ENCODE peak calls at places on chromosomes 12 and 14, in five cellular contexts. A is neuronal stem cell, N is IMR-90, P is trophoblast cell, W is mesendoderm. C is an unnamed sample.

GRCh38 chr14:54462048-54462447 is 20.9 kb upstream of the CNIH1 start:
- DNase-seq in A (no peak), P (no peak), W (no peak), N (no peak), C (no peak)

GRCh38 chr14:90795744-90796143 is 20.5 kb downstream of the TTC7B start:
- DNase-seq in P (no peak), W (no peak), N (peak), A (no peak), C (no peak)

GRCh38 chr12:19529933-19530630 is 90.8 kb downstream of the AEBP2 start:
- DNase-seq in W (no peak), A (no peak), P (no peak), N (peak), C (no peak)

GRCh38 chr12:100718212-100718611 is 76.4 kb upstream of the ANO4 start:
- DNase-seq in P (no peak), N (no peak), A (no peak), W (peak), C (no peak)

GRCh38 chr14:42944284-42944683 is 1337.6 kb downstream of the LRFN5 start:
- DNase-seq in N (peak), A (no peak), W (no peak), P (no peak), C (no peak)

GRCh38 chr12:111148005-111148404 is 220.9 kb downstream of the PHETA1 start:
- DNase-seq in A (no peak), P (no peak), W (no peak), N (no peak), C (no peak)

GRCh38 chr12:115770643-115771042 is 506.9 kb downstream of the MED13L start:
- DNase-seq in P (no peak), N (no peak), W (no peak), A (no peak), C (no peak)

GRCh38 chr12:95224202-95225170 is 6.9 kb downstream of the VEZT start:
- DNase-seq in N (peak), P (no peak), A (no peak), W (no peak), C (no peak)

GRCh38 chr12:12510141-12510540 is 52.5 kb downstream of the DUSP16 start:
- DNase-seq in W (no peak), N (peak), P (no peak), A (no peak), C (no peak)

GRCh38 chr12:93137656-93138612 is 208.8 kb upstream of the EEA1 start:
- DNase-seq in N (peak), P (peak), A (no peak), W (peak), C (no peak)

GRCh38 chr12:23674064-23674463 is 275.4 kb downstream of the SOX5 start:
- DNase-seq in A (no peak), W (no peak), N (no peak), P (no peak), C (no peak)

GRCh38 chr12:112833272-112833671 is 41.7 kb downstream of the RPH3A start:
- DNase-seq in W (no peak), N (no peak), A (no peak), P (no peak), C (no peak)

GRCh38 chr14:42918615-42919014 is 1311.9 kb downstream of the LRFN5 start:
- DNase-seq in P (no peak), W (no peak), N (no peak), A (no peak), C (no peak)

GRCh38 chr14:58572092-58572853 is 65.5 kb upstream of the DACT1 start:
- DNase-seq in N (peak), A (no peak), W (peak), P (peak), C (no peak)

GRCh38 chr12:120538281-120539156 is 4.4 kb downstream of the RNF10 start:
- DNase-seq in W (no peak), A (no peak), P (no peak), N (peak), C (no peak)

GRCh38 chr12:41190360-41190759 is 2.2 kb downstream of the PDZRN4 start:
- DNase-seq in P (no peak), A (no peak), W (peak), N (no peak), C (peak)

GRCh38 chr14:104650057-104650980 is 39.1 kb upstream of the INF2 start:
- DNase-seq in A (peak), W (peak), N (peak), P (no peak), C (peak)

GRCh38 chr12:53805801-53806200 is 54.0 kb upstream of the CISTR start:
- DNase-seq in A (no peak), W (no peak), N (peak), P (no peak), C (no peak)

GRCh38 chr12:11171145-11171952 is at the start of gene SMIM10L1:
- DNase-seq in P (peak), A (peak), N (peak), W (peak), C (peak)

GRCh38 chr12:11174022-11174421 is 3.0 kb downstream of the SMIM10L1 start:
- DNase-seq in P (no peak), N (peak), A (no peak), W (no peak), C (no peak)

GRCh38 chr12:11170810-11171144 is 217 bp upstream of the SMIM10L1 start:
- DNase-seq in P (no peak), W (no peak), N (no peak), A (no peak), C (no peak)

GRCh38 chr12:11166300-11166699 is 4.7 kb upstream of the SMIM10L1 start:
- DNase-seq in W (no peak), N (no peak), A (no peak), P (no peak), C (no peak)

DNA sequence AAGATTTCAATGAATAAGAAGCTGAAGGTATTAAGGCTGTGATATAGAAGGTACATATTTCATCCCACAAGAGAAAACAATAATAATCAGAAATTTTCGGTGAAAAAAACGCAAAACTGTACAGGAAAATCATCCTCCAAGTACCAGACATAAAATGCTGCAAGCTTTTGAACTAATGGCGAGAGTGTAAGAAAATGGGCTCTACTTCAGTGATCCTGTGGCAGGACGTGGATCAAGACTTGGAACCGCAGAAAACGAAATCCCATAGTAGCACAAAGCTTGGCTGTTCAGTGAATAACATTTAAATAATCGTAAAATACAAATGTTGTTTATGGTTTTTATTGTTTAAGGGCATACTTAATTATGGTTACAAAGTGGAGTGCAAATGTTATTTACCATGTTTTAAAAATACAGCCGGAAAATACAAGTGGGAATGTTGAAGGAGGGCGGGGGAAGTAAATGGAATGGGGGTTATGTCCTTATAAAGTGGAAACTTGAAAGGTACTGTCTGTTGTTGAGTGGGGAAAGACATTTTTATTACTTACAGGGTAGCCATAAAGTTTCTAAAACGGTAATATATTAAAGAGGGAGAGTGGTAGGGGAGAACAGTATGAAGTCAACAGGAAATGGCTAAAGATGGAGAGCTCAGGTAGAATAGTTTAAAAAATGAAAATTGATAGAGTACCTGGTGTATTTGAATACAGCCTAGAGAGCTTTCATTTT is 1.1 kb downstream of the SMIM10L1 start:
- DNase-seq in N (peak), P (no peak), A (no peak), W (peak), C (no peak)
- H2BK120ac ChIP-seq in N (peak), P (no peak), A (no peak), W (no peak), C (no peak)

DNA sequence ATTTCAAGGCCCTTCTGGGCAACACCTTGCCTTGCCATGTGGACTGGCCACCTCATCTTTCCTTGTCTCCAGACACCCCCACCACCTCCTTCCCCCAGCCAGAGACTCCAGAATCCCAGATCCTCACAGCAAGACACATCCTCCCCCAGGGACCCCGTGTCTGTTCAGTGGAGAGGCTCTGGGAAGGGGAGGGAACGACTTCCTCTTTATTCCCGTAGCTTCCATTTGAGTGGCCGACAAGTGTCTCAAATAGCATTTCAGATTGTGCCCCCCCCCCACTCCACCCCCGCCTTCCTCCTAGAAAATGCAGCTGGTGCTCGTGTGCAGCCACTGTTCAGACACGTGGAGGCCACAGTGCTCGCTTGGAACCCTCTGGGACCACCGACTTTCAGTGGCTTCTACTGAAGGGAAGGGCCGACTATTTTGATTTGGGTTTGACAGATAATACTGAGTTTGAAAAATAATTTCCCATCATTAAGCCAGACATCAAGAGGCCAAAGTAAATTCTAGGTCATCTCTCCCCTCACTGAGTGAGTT is 14.3 kb downstream of the PPP2R5C start:
- DNase-seq in N (no peak), W (no peak), A (no peak), P (no peak), C (no peak)
- H3K9ac ChIP-seq in N (no peak), W (no peak), A (no peak), P (no peak), C (no peak)

GRCh38 chr14:96204151-96205058 is at the start of gene BDKRB2:
- DNase-seq in A (peak), N (peak), W (peak), P (peak), C (peak)
- H2BK120ac ChIP-seq in A (no peak), N (peak), W (peak), P (peak), C (no peak)

DNA sequence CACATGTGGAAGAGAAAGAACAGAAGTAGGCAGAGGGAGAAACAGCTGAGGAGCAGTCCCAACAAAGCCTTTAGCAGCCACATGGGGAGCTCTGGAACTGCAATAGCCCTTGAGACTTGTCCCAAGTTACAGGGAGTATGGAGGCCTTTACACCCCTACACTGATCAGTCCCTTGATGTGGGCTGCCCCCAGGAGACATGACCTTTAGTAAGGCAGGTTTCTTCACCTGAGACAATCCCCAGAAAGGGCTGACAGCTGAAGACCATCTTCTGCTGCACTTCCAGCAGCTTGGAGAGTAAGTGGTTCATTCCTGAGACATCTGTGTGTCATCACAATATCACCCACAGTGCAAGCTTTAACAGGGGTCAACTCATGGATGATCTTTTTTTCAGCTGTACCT is 8.6 kb upstream of the SNAPC1 start:
- DNase-seq in N (peak), P (no peak), A (no peak), W (peak), C (no peak)
- H3K9ac ChIP-seq in N (no peak), P (no peak), A (no peak), W (no peak), C (no peak)

DNA sequence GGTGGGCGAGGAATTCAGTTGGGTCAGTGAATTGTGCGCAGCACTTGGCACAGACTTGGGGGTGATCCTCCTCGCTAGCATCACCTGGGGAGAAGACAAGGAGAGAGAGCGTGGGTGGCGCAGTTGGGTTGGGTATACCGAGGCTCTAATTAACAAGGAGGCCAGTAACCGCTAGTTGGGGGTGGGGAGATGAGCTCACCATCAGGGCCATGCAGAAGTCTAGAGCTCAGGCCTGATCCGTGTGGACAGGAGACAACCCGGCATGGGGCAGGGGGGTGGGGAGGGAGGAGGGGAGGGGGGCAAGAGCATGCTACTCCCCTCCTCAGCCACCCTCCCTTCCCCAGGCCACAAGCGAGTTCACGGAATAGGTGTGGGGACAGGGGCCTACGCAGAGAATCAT is 575 bp downstream of the SALL2 start:
- DNase-seq in W (peak), N (peak), P (no peak), A (no peak), C (no peak)
- H2BK120ac ChIP-seq in W (peak), N (no peak), P (no peak), A (no peak), C (no peak)

DNA sequence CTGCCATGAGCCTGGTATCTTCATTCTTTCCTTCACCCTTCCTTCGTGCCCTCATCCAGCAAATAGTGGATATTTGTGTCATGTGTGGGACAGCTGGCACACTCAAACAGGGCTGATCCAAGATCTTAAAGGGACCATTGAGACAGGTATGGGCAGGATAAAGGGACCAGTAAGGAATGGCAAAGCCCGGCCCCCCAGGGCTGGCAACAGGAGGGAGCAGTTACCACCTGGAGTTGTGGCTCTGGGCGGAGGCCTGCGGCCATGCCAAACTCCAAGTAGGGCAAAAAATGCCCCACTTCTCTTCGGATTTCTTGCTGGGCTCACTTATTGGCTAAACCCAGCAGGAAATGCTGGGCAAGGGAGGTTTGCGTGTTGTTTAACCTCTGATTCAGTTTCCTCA is 2.1 kb downstream of the OGFOD2 start:
- DNase-seq in P (no peak), N (no peak), W (no peak), A (no peak), C (no peak)
- H3K9ac ChIP-seq in P (no peak), N (no peak), W (no peak), A (peak), C (no peak)

DNA sequence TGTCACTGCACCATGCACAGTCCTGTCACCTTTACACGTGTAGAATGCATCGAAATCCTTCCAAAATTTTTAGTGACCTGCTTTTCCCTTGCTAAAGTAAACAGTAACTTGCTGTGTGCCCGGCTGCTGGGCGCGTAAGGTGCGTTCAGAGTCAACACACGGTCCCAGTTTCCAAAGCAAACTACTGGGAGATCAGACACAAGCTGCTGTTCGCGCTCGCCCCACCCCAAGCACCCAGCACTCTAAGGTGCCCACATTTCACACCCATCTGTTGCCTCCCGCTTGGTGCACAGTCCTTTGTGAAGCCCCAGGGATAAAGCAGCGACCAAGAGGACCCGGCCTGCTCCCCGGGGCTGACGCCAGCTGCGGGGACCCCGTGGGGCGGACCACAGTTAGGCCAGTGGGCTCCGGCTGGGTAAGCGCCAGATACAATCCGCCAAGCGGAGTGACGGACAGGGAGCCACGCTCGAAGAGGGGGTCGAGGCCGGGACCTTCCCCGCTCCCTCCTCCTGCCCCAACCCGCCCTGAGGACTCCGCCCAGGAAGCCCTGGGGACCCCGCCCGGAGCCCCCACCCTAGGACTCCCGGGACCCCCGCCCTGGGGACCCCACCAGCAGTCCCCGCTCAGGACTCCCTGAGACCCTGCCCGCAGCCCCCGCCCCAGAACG is 633 bp downstream of the STX2 start:
- DNase-seq in P (no peak), N (no peak), A (peak), W (peak), C (peak)
- H2BK120ac ChIP-seq in P (no peak), N (no peak), A (no peak), W (peak), C (no peak)